ENCODE peak calls at places on chromosomes 5 and 9, in seven cellular contexts. W, G, M, O, I, R and Z are unnamed samples.

GRCh38 chr9:129481824-129482511 is 138.9 kb downstream of the C9orf50 start:
- DNase-seq in R (peak; percentile 51), I (peak; percentile 62), G (no peak), W (no peak), M (no peak), O (no peak), Z (no peak)

GRCh38 chr9:98551511-98552286 is 157.0 kb downstream of the GABBR2 start:
- DNase-seq in W (peak; percentile 78), G (no peak), O (peak; percentile 5), I (peak; percentile 21), R (no peak), M (no peak), Z (no peak)

GRCh38 chr5:14101922-14102321 is 41.2 kb upstream of the TRIO start:
- DNase-seq in G (no peak), W (no peak), O (no peak), M (no peak), R (peak; percentile 71), I (no peak), Z (no peak)

GRCh38 chr9:127562841-127563523 is 49.1 kb upstream of the STXBP1 start:
- DNase-seq in G (no peak), I (peak; percentile 66), M (peak; percentile 38), O (no peak), W (peak; percentile 79), R (no peak), Z (no peak)

GRCh38 chr5:32935292-32935691 is 224.2 kb downstream of the NPR3 start:
- DNase-seq in M (no peak), I (no peak), O (no peak), G (no peak), R (no peak), W (no peak), Z (no peak)

GRCh38 chr9:15357050-15357653 is 50.1 kb upstream of the TTC39B start:
- DNase-seq in M (peak; percentile 33), W (no peak), R (peak; percentile 64), G (peak; percentile 18), O (no peak), I (no peak), Z (no peak)

GRCh38 chr5:135832941-135833340 is 1.5 kb upstream of the SLC25A48 start:
- DNase-seq in R (no peak), G (no peak), W (no peak), O (no peak), M (no peak), I (no peak), Z (no peak)

GRCh38 chr9:129352157-129352870 is 174.3 kb upstream of the IER5L start:
- DNase-seq in R (peak; percentile 88), G (no peak), W (no peak), O (no peak), I (peak; percentile 43), M (no peak), Z (no peak)

GRCh38 chr9:89597711-89598707 is 6.8 kb upstream of the GADD45G start:
- DNase-seq in I (peak; percentile 73), G (no peak), R (peak; percentile 85), M (peak; percentile 57), O (peak; percentile 43), W (peak; percentile 54), Z (no peak)

DNA sequence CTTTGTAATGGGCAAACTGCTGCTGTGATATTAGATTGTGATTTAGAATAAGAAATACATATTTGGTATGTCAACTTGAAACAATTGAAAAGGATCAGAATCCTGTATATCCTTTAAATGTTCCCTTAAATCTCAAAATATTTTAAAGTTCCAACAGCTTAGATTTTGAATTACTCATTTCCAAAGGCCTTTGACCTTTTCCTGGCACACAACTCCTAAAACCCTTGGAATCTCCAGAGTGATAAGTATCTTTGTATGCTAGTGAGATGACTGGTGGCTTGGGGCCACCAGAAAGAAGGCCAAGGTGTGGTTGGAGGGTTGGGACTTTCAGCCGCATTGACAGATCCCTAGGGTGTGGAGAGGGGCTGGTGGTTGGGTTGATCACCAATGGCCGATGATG is 104.7 kb downstream of the YIPF5 start:
- DNase-seq in O (no peak), M (no peak), I (no peak), R (no peak), W (no peak), G (no peak), Z (no peak)
- TF ChIP-seq CTCF in O (no peak), M (no peak), I (no peak), R (no peak), W (no peak), G (no peak), Z (no peak)

DNA sequence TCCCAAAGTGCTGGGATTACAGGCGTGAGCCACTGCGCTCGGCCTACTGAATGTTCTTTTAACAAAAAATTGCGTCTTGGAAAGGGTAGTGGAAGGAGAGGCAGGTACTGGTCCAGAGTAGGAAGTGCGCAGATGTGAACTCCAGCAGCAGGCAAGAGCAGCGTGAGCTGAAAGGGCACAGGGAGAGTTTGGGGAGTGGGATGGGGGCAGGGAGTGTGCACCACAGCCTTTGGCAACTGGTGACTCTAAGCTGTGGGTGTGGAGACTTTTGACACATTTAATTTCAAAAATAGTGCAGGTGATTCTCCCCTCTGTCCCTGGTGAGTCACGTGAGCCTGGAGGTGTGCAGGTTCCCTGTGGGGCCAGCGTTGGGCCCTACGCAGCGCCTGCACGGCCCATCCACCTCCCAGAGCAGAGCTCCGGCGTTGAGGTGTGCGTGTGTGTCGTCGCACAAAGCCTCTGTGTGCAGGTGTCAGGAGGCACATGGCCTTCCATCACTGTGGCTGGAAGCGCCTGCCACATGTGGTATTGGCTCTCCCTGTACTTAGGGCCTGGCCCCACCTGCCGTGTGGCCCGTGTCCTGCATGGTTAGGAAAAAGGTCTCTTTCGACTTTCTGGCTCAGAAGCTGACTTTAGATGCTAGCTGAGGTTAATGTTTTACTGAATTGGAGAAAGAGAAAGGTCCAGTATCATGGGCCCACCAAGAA is 11.5 kb downstream of the SQSTM1 start:
- DNase-seq in I (no peak), G (no peak), R (no peak), M (no peak), W (no peak), O (no peak), Z (no peak)
- TF ChIP-seq CTCF in I (no peak), G (no peak), R (no peak), M (no peak), W (no peak), O (no peak), Z (no peak)

DNA sequence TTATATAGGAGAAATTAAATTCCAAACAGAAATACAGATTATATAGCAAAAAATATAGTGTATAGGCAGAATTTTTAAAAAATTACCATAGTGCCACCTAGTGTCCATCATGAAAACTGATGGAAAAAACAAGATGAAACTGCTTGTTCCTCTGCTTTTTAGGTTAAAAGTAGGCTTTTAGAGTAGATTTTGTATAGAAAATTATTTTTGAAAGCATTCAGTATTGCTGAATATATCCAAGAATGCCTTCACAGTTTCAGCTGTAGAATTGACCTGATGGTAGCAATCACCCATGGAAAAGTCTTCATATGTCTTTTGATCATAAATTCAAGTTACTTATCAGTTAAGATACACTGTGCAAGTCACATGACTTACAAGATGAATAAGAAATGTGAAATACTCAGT is 19.7 kb downstream of the RIOK2 start:
- DNase-seq in O (no peak), G (no peak), W (peak; percentile 43), M (no peak), R (no peak), I (peak; percentile 41), Z (no peak)
- TF ChIP-seq CTCF in O (no peak), G (peak; percentile 97), W (peak; percentile 50), M (no peak), R (no peak), I (peak; percentile 55), Z (no peak)

DNA sequence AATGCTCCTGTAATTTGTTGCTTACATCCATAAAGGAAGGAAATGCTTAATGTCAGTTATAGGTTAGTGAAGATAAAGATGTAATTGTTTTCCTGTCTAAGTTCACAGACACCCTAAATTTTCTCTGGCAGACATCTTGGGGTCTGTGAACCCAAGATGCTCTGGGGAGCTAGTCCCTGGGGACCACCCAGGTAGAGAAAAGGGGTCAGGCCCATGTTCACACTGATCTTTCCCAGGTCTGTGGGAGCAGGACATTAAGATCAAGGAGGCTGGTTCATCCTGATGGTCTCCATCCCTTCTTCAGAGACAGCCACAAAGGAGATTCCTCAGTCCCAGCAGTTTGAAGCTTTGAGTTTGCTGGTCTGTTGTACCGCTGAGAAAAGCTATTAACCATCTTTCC is 267.5 kb downstream of the ARHGAP26 start:
- DNase-seq in I (no peak), R (no peak), W (no peak), G (no peak), M (no peak), O (no peak), Z (no peak)
- TF ChIP-seq CTCF in I (no peak), R (no peak), W (no peak), G (no peak), M (no peak), O (no peak), Z (no peak)

GRCh38 chr5:114361724-114362196 is at the start of gene KCNN2:
- DNase-seq in W (peak; percentile 58), O (peak; percentile 40), I (peak; percentile 65), M (peak; percentile 86), G (no peak), R (peak; percentile 95), Z (no peak)

GRCh38 chr5:114360816-114361723 is 800 bp upstream of the KCNN2 start:
- DNase-seq in I (no peak), W (no peak), G (no peak), O (no peak), M (peak; percentile 61), R (peak; percentile 89), Z (no peak)

GRCh38 chr5:114360362-114360761 is 1.5 kb upstream of the KCNN2 start:
- DNase-seq in M (no peak), G (no peak), I (no peak), R (peak; percentile 58), O (no peak), W (no peak), Z (no peak)

GRCh38 chr5:114355086-114355830 is 6.6 kb upstream of the KCNN2 start:
- DNase-seq in O (no peak), W (no peak), M (no peak), I (no peak), R (no peak), G (no peak), Z (no peak)

DNA sequence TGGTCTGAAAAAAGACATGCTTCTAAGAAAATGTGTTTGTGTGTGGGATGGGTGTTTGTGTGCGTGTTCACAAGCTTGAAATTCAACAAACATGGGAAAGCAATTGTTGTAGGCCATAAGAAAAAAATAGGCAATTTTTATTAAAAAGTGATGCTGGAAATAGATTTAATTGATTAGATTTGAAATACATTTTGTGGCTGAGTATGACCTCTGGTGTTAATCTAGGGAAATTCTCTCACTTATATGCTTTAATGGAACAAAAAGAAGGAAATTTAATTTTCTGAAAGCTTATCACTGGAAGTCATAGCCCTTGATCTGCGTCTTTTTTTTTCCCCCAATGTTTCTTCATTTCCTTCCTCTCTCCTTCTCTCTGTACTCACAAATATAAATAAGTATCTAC is 3.5 kb upstream of the KCNN2 start:
- DNase-seq in G (no peak), W (no peak), R (no peak), I (no peak), O (no peak), M (no peak), Z (no peak)
- TF ChIP-seq CTCF in G (no peak), W (no peak), R (no peak), I (no peak), O (no peak), M (no peak), Z (no peak)

GRCh38 chr5:173496129-173496882 is 120.1 kb downstream of the BOD1 start:
- DNase-seq in O (no peak), I (peak; percentile 31), M (no peak), G (no peak), W (no peak), R (no peak), Z (no peak)
- TF ChIP-seq CTCF in O (no peak), I (peak; percentile 17), M (no peak), G (no peak), W (no peak), R (no peak), Z (no peak)